ENCODE peak calls at places on chromosomes 3 and 15, in seven cellular contexts. One of them, this sample, is unnamed.

GRCh38 chr3:65729553-65729952 is 309.2 kb downstream of the MAGI1 start:
- DNase-seq in occipital lobe: no peak
- DNase-seq in posterior cingulate gyrus: no peak
- DNase-seq in right lobe of liver: no peak
- DNase-seq in HEK293T: no peak
- DNase-seq in Right ventricle myocardium superior: no peak
- DNase-seq in iris pigment epithelial cell: peak
- DNase-seq in this sample: no peak

GRCh38 chr15:92576597-92577200 is 78.9 kb downstream of the FAM174B start:
- DNase-seq in occipital lobe: no peak
- DNase-seq in posterior cingulate gyrus: no peak
- DNase-seq in right lobe of liver: no peak
- DNase-seq in HEK293T: no peak
- DNase-seq in Right ventricle myocardium superior: no peak
- DNase-seq in iris pigment epithelial cell: no peak
- DNase-seq in this sample: no peak

GRCh38 chr3:127831723-127832172 is 9.4 kb upstream of the MGLL start:
- DNase-seq in occipital lobe: no peak
- DNase-seq in posterior cingulate gyrus: no peak
- DNase-seq in right lobe of liver: peak
- DNase-seq in HEK293T: peak
- DNase-seq in Right ventricle myocardium superior: peak
- DNase-seq in iris pigment epithelial cell: peak
- DNase-seq in this sample: peak

GRCh38 chr15:45179221-45179985 is 8.4 kb downstream of the SHF start:
- DNase-seq in occipital lobe: no peak
- DNase-seq in posterior cingulate gyrus: no peak
- DNase-seq in right lobe of liver: no peak
- DNase-seq in HEK293T: peak
- DNase-seq in Right ventricle myocardium superior: no peak
- DNase-seq in iris pigment epithelial cell: no peak
- DNase-seq in this sample: no peak

GRCh38 chr15:100686725-100687488 is 84.5 kb downstream of the ASB7 start:
- DNase-seq in occipital lobe: no peak
- DNase-seq in posterior cingulate gyrus: no peak
- DNase-seq in right lobe of liver: no peak
- DNase-seq in HEK293T: no peak
- DNase-seq in Right ventricle myocardium superior: no peak
- DNase-seq in iris pigment epithelial cell: peak
- DNase-seq in this sample: no peak

GRCh38 chr3:108223928-108224327 is 1.7 kb upstream of the IFT57 start:
- DNase-seq in occipital lobe: no peak
- DNase-seq in posterior cingulate gyrus: no peak
- DNase-seq in right lobe of liver: no peak
- DNase-seq in HEK293T: no peak
- DNase-seq in Right ventricle myocardium superior: no peak
- DNase-seq in iris pigment epithelial cell: peak
- DNase-seq in this sample: no peak

GRCh38 chr3:186461141-186461540 is 83.0 kb downstream of the CRYGS start:
- DNase-seq in occipital lobe: no peak
- DNase-seq in posterior cingulate gyrus: no peak
- DNase-seq in right lobe of liver: no peak
- DNase-seq in HEK293T: no peak
- DNase-seq in Right ventricle myocardium superior: no peak
- DNase-seq in iris pigment epithelial cell: peak
- DNase-seq in this sample: no peak

GRCh38 chr3:117184574-117184973 is 475.0 kb downstream of the TUSC7 start:
- DNase-seq in occipital lobe: no peak
- DNase-seq in posterior cingulate gyrus: no peak
- DNase-seq in right lobe of liver: no peak
- DNase-seq in HEK293T: no peak
- DNase-seq in Right ventricle myocardium superior: no peak
- DNase-seq in iris pigment epithelial cell: peak
- DNase-seq in this sample: no peak

GRCh38 chr3:40516201-40516600 is 8.6 kb upstream of the ZNF621 start:
- DNase-seq in occipital lobe: no peak
- DNase-seq in posterior cingulate gyrus: no peak
- DNase-seq in right lobe of liver: no peak
- DNase-seq in HEK293T: no peak
- DNase-seq in Right ventricle myocardium superior: no peak
- DNase-seq in iris pigment epithelial cell: peak
- DNase-seq in this sample: no peak

GRCh38 chr15:63402498-63403253 is 21.0 kb upstream of the CA12 start:
- DNase-seq in occipital lobe: no peak
- DNase-seq in posterior cingulate gyrus: no peak
- DNase-seq in right lobe of liver: no peak
- DNase-seq in HEK293T: peak
- DNase-seq in Right ventricle myocardium superior: no peak
- DNase-seq in iris pigment epithelial cell: peak
- DNase-seq in this sample: no peak

GRCh38 chr15:55824857-55825613 is 82.1 kb upstream of the PRTG start:
- DNase-seq in occipital lobe: no peak
- DNase-seq in posterior cingulate gyrus: no peak
- DNase-seq in right lobe of liver: no peak
- DNase-seq in HEK293T: peak
- DNase-seq in Right ventricle myocardium superior: no peak
- DNase-seq in iris pigment epithelial cell: no peak
- DNase-seq in this sample: no peak

GRCh38 chr15:55250951-55251350 is 38.7 kb downstream of the RAB27A start:
- DNase-seq in occipital lobe: no peak
- DNase-seq in posterior cingulate gyrus: no peak
- DNase-seq in right lobe of liver: no peak
- DNase-seq in HEK293T: no peak
- DNase-seq in Right ventricle myocardium superior: no peak
- DNase-seq in iris pigment epithelial cell: no peak
- DNase-seq in this sample: no peak

GRCh38 chr3:55473788-55474187 is 13.3 kb downstream of the WNT5A start:
- DNase-seq in occipital lobe: no peak
- DNase-seq in posterior cingulate gyrus: no peak
- DNase-seq in right lobe of liver: no peak
- DNase-seq in HEK293T: no peak
- DNase-seq in Right ventricle myocardium superior: no peak
- DNase-seq in iris pigment epithelial cell: no peak
- DNase-seq in this sample: no peak

GRCh38 chr3:127423856-127424765 is 136.3 kb upstream of the PRR20G start:
- DNase-seq in occipital lobe: no peak
- DNase-seq in posterior cingulate gyrus: no peak
- DNase-seq in right lobe of liver: no peak
- DNase-seq in HEK293T: no peak
- DNase-seq in Right ventricle myocardium superior: no peak
- DNase-seq in iris pigment epithelial cell: no peak
- DNase-seq in this sample: no peak

GRCh38 chr15:48766196-48766595 is 44.7 kb downstream of the CEP152 start:
- DNase-seq in occipital lobe: no peak
- DNase-seq in posterior cingulate gyrus: no peak
- DNase-seq in right lobe of liver: no peak
- DNase-seq in HEK293T: no peak
- DNase-seq in Right ventricle myocardium superior: no peak
- DNase-seq in iris pigment epithelial cell: peak
- DNase-seq in this sample: no peak

GRCh38 chr3:116474356-116475200 is 29.3 kb upstream of the LSAMP start:
- DNase-seq in occipital lobe: no peak
- DNase-seq in posterior cingulate gyrus: no peak
- DNase-seq in right lobe of liver: no peak
- DNase-seq in HEK293T: no peak
- DNase-seq in Right ventricle myocardium superior: no peak
- DNase-seq in iris pigment epithelial cell: no peak
- DNase-seq in this sample: no peak

GRCh38 chr3:87227835-87228144 is 681 bp downstream of the CHMP2B start:
- DNase-seq in occipital lobe: no peak
- DNase-seq in posterior cingulate gyrus: no peak
- DNase-seq in right lobe of liver: no peak
- DNase-seq in HEK293T: no peak
- DNase-seq in Right ventricle myocardium superior: no peak
- DNase-seq in iris pigment epithelial cell: no peak
- DNase-seq in this sample: no peak

GRCh38 chr15:47431501-47431900 is 285.8 kb upstream of the SEMA6D start:
- DNase-seq in occipital lobe: no peak
- DNase-seq in posterior cingulate gyrus: no peak
- DNase-seq in right lobe of liver: no peak
- DNase-seq in HEK293T: no peak
- DNase-seq in Right ventricle myocardium superior: no peak
- DNase-seq in iris pigment epithelial cell: peak
- DNase-seq in this sample: no peak

GRCh38 chr3:27714692-27715453 is 7.2 kb downstream of the EOMES start:
- DNase-seq in occipital lobe: no peak
- DNase-seq in posterior cingulate gyrus: no peak
- DNase-seq in right lobe of liver: no peak
- DNase-seq in HEK293T: no peak
- DNase-seq in Right ventricle myocardium superior: no peak
- DNase-seq in iris pigment epithelial cell: no peak
- DNase-seq in this sample: no peak

GRCh38 chr3:80331768-80332167 is 564.0 kb upstream of the ROBO1 start:
- DNase-seq in occipital lobe: no peak
- DNase-seq in posterior cingulate gyrus: no peak
- DNase-seq in right lobe of liver: no peak
- DNase-seq in HEK293T: no peak
- DNase-seq in Right ventricle myocardium superior: no peak
- DNase-seq in iris pigment epithelial cell: no peak
- DNase-seq in this sample: no peak

This sample was measured in left cardiac atrium.